ENCODE peak calls at places on chromosomes 12 and 14, in four cellular contexts. V, U, O and H are unnamed samples.

GRCh38 chr14:54002653-54003052 is 46.0 kb upstream of the BMP4 start:
- DNase-seq in V (peak), U (no peak), O (no peak), H (no peak)

GRCh38 chr12:22893878-22894277 is 268.9 kb downstream of the ETNK1 start:
- DNase-seq in V (no peak), U (no peak), O (no peak), H (no peak)

GRCh38 chr14:44701563-44702263 is 194.6 kb upstream of the FSCB start:
- DNase-seq in V (no peak), U (no peak), O (no peak), H (no peak)

GRCh38 chr12:57005980-57006808 is at the start of gene ZBTB39:
- DNase-seq in V (no peak), U (peak), O (peak), H (no peak)

GRCh38 chr12:6818246-6819006 is 3.2 kb upstream of the GPR162 start:
- DNase-seq in V (no peak), U (no peak), O (no peak), H (no peak)

GRCh38 chr14:39393289-39393688 is 38.9 kb downstream of the FBXO33 start:
- DNase-seq in V (no peak), U (no peak), O (no peak), H (no peak)

GRCh38 chr12:111454311-111454710 is 48.6 kb downstream of the SH2B3 start:
- DNase-seq in V (no peak), U (no peak), O (no peak), H (no peak)

GRCh38 chr12:58009355-58009754 is 68.0 kb downstream of the ATP23 start:
- DNase-seq in V (peak), U (no peak), O (no peak), H (no peak)

GRCh38 chr14:74573421-74574091 is 38.5 kb downstream of the LTBP2 start:
- DNase-seq in V (no peak), U (no peak), O (no peak), H (no peak)

GRCh38 chr12:52691076-52691764 is 11.0 kb upstream of the KRT1 start:
- DNase-seq in V (no peak), U (peak), O (peak), H (no peak)

GRCh38 chr14:80136358-80136757 is 74.9 kb downstream of the DIO2 start:
- DNase-seq in V (no peak), U (no peak), O (no peak), H (no peak)

GRCh38 chr12:45549503-45549902 is 180.0 kb upstream of the ARID2 start:
- DNase-seq in V (no peak), U (no peak), O (no peak), H (no peak)

GRCh38 chr12:29710104-29710503 is 73.6 kb downstream of the TMTC1 start:
- DNase-seq in V (peak), U (peak), O (peak), H (no peak)

GRCh38 chr12:32444895-32445294 is 45.5 kb downstream of the FGD4 start:
- DNase-seq in V (peak), U (no peak), O (peak), H (peak)

GRCh38 chr12:9787340-9787737 is 26.6 kb upstream of the CD69 start:
- DNase-seq in V (no peak), U (no peak), O (no peak), H (no peak)

GRCh38 chr14:54877703-54878021 is 25.0 kb downstream of the GCH1 start:
- DNase-seq in V (no peak), U (no peak), O (no peak), H (no peak)

GRCh38 chr12:105166736-105167135 is 59.2 kb downstream of the WASHC4 start:
- DNase-seq in V (no peak), U (no peak), O (no peak), H (no peak)

GRCh38 chr12:116687888-116688287 is 50.0 kb downstream of the SPRING1 start:
- DNase-seq in V (no peak), U (no peak), O (no peak), H (no peak)

GRCh38 chr12:31745242-31745641 is 16.4 kb upstream of the AMN1 start:
- DNase-seq in V (no peak), U (no peak), O (no peak), H (no peak)